ENCODE peak calls at places on chromosomes 7 and 10, in seven cellular contexts. W is GM12878, I is HepG2, J is SK-N-SH, D is GM12892, P is K562, N is H1. Z is an unnamed sample.

GRCh38 chr7:22662490-22663145 is 64.4 kb upstream of the IL6 start:
- DNase-seq in N (no peak), J (no peak), D (no peak), W (no peak), I (no peak), P (no peak), Z (no peak)

GRCh38 chr10:16436758-16437539 is at the start of gene PTER:
- DNase-seq in P (peak), J (no peak), N (peak), D (peak), W (peak), I (peak), Z (peak)

GRCh38 chr10:62561151-62561550 is 187.0 kb downstream of the ZNF365 start:
- DNase-seq in D (no peak), W (no peak), N (no peak), J (no peak), I (no peak), P (no peak), Z (no peak)

GRCh38 chr7:32378991-32379390 is 111.2 kb downstream of the LSM5 start:
- DNase-seq in J (no peak), W (no peak), N (no peak), D (no peak), P (no peak), I (no peak), Z (no peak)

GRCh38 chr7:25672476-25672875 is 444.2 kb upstream of the NPVF start:
- DNase-seq in N (no peak), I (no peak), D (no peak), W (no peak), J (no peak), P (no peak), Z (no peak)

GRCh38 chr7:43550427-43550826 is 32.5 kb upstream of the STK17A start:
- DNase-seq in I (no peak), J (no peak), W (no peak), P (no peak), N (no peak), D (no peak), Z (no peak)

GRCh38 chr7:149489391-149490024 is 8.1 kb downstream of the ZNF746 start:
- DNase-seq in P (no peak), W (no peak), N (no peak), J (peak), D (no peak), I (peak), Z (no peak)

GRCh38 chr10:120810298-120810697 is 40.9 kb upstream of the WDR11 start:
- DNase-seq in J (peak), W (no peak), I (no peak), P (no peak), N (no peak), D (no peak), Z (no peak)

GRCh38 chr7:2098056-2098455 is 134.7 kb downstream of the MAD1L1 start:
- DNase-seq in P (no peak), W (no peak), N (no peak), I (no peak), J (no peak), D (no peak), Z (no peak)

GRCh38 chr10:35416628-35417625 is 80.6 kb downstream of the CCNY start:
- DNase-seq in J (no peak), W (no peak), I (no peak), D (no peak), N (no peak), P (no peak), Z (no peak)

GRCh38 chr10:77179015-77179695 is 458.5 kb downstream of the KCNMA1 start:
- DNase-seq in I (no peak), J (no peak), D (no peak), P (no peak), W (no peak), N (no peak), Z (no peak)

GRCh38 chr7:66359656-66360211 is 154.6 kb downstream of the TPST1 start:
- DNase-seq in J (peak), N (no peak), I (no peak), P (no peak), D (no peak), W (no peak), Z (no peak)

GRCh38 chr10:44379907-44380306 is 5.0 kb downstream of the CXCL12 start:
- DNase-seq in J (no peak), W (no peak), P (no peak), I (no peak), N (no peak), D (no peak), Z (no peak)

GRCh38 chr10:11522821-11523245 is 88.6 kb downstream of the USP6NL start:
- DNase-seq in J (no peak), D (no peak), W (no peak), P (no peak), I (peak), N (no peak), Z (no peak)

GRCh38 chr10:53664620-53665019 is 892.0 kb upstream of the MBL2 start:
- DNase-seq in N (no peak), P (no peak), D (no peak), J (no peak), I (no peak), W (no peak), Z (no peak)

DNA sequence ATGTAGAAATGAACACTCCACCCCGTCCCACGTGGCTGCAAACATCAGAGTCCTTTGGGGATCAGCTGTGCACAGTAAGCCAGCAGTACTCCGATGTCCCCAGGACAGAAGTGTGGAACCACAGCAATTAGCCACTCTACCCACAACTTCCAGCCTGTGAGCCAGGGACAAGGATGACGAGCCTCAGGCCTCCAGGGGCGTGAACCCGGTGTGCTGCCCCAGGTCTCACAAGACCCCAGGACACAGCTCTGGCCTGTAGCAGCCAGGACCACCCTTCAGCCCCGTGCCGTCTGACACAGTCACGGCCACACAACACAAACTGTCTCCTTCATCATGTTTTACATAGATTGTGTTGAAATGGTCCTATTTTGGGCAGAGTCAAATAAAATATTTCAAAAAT is 113.0 kb upstream of the DIP2C start:
- DNase-seq in P (no peak), N (no peak), J (no peak), W (no peak), I (no peak), D (no peak), Z (no peak)
- TF ChIP-seq TAF1 in P (no peak), N (no peak), J (no peak), W (no peak), I (no peak), D (no peak), Z (no peak)

DNA sequence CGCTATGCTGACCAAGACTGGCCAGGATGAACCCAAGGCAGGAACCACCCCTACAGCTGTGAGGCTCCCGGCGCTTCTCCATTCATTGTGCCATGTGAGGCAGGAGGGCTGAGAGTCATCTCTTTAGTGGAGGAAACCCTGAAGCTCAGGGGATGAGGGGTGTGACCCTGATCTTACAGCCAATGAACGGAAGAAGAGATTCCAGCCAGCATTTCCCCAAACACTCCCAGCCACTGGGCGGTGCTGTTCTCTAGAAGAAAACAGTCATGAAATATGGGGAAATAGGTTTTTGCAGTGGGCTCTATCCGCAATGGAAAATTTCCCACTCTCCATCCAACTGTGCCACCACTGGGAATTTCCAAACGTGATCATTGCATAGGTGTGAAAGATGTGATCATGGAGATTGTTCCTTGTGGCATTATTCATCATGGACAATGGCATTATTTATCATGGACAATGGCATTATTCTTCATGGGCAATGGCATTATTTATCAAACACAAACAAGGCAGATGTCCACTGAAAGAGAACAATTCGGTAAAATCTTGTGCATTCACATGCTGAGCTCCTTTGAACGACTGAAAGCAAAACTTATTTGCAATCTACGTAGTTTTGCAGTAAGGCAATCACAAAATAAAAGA is 14.0 kb upstream of the SLC18A2 start:
- DNase-seq in W (no peak), J (peak), D (no peak), P (peak), N (no peak), I (peak), Z (no peak)
- TF ChIP-seq TAF1 in W (no peak), J (no peak), D (no peak), P (no peak), N (no peak), I (no peak), Z (no peak)

GRCh38 chr10:27646604-27647191 is 98.9 kb downstream of the MKX start:
- DNase-seq in W (no peak), D (no peak), I (no peak), P (no peak), J (no peak), N (no peak), Z (no peak)

GRCh38 chr10:27643296-27643695 is 102.3 kb downstream of the MKX start:
- DNase-seq in I (no peak), J (no peak), D (no peak), P (no peak), W (no peak), N (no peak), Z (no peak)

GRCh38 chr10:27644307-27644939 is 101.2 kb downstream of the MKX start:
- DNase-seq in N (no peak), J (no peak), D (no peak), P (no peak), I (no peak), W (no peak), Z (no peak)

GRCh38 chr10:27642023-27642589 is 103.5 kb downstream of the MKX start:
- DNase-seq in D (no peak), J (no peak), W (no peak), I (no peak), N (no peak), P (no peak), Z (no peak)

GRCh38 chr10:27646194-27646593 is 99.4 kb downstream of the MKX start:
- DNase-seq in I (no peak), D (no peak), J (no peak), W (no peak), N (no peak), P (no peak), Z (no peak)
- TF ChIP-seq TAF1 in I (no peak), D (no peak), J (no peak), W (no peak), N (no peak), P (no peak), Z (no peak)

DNA sequence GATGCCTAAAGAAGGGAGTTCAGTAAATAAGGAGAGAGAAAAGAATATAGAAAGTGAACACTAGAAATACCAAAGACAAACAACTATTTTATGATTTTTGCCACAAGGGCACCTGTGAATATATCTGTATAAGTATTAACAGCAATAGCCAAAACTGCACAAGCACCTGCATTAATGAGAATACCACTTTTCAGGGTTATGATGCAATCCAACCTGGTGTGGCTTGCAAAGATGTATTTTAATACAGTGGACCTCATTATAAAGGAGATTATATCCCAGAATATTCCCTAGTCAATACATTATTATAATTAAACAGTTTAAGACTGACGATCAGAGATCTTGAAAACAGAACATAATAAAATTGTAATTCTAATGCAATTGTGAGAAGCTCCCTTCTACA is 4.0 kb downstream of the BRAF start:
- DNase-seq in P (no peak), W (no peak), D (no peak), J (no peak), N (no peak), I (no peak), Z (no peak)
- TF ChIP-seq TAF1 in P (no peak), W (no peak), D (no peak), J (no peak), N (no peak), I (no peak), Z (no peak)

GRCh38 chr7:85525661-85526060 is 338.8 kb upstream of the SEMA3D start:
- DNase-seq in D (no peak), I (no peak), P (no peak), N (no peak), J (no peak), W (no peak), Z (no peak)
- TF ChIP-seq TAF1 in D (no peak), I (no peak), P (no peak), N (no peak), J (no peak), W (no peak), Z (no peak)

DNA sequence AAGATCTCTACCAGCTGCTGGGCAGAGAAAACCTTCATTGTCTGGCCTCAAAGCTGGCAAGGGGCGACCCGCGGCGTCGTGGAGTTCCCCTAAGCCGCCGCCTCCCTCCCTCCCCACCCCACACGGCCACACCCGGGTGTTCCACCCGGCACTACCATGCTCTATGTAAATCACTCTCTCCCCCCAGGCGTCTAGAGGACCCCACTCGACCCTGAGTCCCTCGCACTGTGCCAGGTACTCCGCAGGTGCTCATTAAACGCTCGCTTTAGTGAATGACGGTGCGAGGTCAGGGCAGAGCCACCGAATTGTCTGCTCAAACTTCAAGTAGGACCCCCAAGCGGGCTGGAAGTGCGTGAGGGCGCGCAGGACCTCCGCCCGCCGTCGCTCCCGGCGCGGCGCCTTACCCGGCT is 628 bp downstream of the PARP12 start:
- DNase-seq in P (peak), I (no peak), W (no peak), J (no peak), D (peak), N (no peak), Z (no peak)
- TF ChIP-seq TAF1 in P (no peak), I (no peak), W (no peak), J (no peak), D (no peak), N (no peak), Z (no peak)

GRCh38 chr10:70227548-70228320 is 5.5 kb downstream of the PPA1 start:
- DNase-seq in P (no peak), N (no peak), W (no peak), D (no peak), J (no peak), I (peak), Z (no peak)
- TF ChIP-seq TAF1 in P (no peak), N (no peak), W (no peak), D (no peak), J (no peak), I (no peak), Z (no peak)

DNA sequence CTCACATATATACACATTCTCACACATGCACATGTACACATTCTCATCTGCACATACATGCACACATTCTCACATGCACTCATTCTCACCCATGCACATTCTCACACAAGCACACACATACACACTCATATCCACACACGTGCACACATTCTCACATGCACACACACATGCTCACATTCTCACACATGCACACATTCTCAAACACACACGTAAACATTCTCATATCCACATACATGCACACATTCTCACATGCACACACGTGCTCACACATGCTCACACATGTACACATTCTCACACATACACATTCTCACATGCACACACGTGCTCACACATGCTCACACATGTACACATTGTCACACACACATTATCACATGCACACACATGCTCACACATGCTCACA is 260.6 kb downstream of the PTPRN2 start:
- DNase-seq in P (no peak), N (no peak), W (no peak), I (no peak), J (no peak), D (no peak), Z (no peak)
- TF ChIP-seq TAF1 in P (no peak), N (no peak), W (no peak), I (no peak), J (no peak), D (no peak), Z (no peak)

GRCh38 chr10:24869354-24870016 is 82.9 kb downstream of the PRTFDC1 start:
- DNase-seq in I (no peak), P (peak), W (no peak), N (no peak), D (no peak), J (no peak), Z (no peak)

GRCh38 chr10:24871006-24871405 is 81.4 kb downstream of the PRTFDC1 start:
- DNase-seq in W (no peak), N (no peak), I (no peak), D (no peak), P (no peak), J (no peak), Z (no peak)

GRCh38 chr10:24871501-24871900 is 80.9 kb downstream of the PRTFDC1 start:
- DNase-seq in D (no peak), P (no peak), I (no peak), W (no peak), J (no peak), N (no peak), Z (no peak)

GRCh38 chr10:24862586-24862985 is 89.8 kb downstream of the PRTFDC1 start:
- DNase-seq in N (no peak), J (no peak), W (no peak), I (no peak), D (no peak), P (no peak), Z (no peak)

GRCh38 chr10:24866615-24867583 is 85.5 kb downstream of the PRTFDC1 start:
- DNase-seq in I (peak), J (no peak), N (no peak), D (no peak), W (no peak), P (peak), Z (no peak)
- TF ChIP-seq TAF1 in I (no peak), J (no peak), N (no peak), D (no peak), W (no peak), P (no peak), Z (no peak)

Z was measured in GM12891.